ENCODE peak calls at places on chromosomes 6 and 20, in eight cellular contexts. K is endodermal cell; A is stimulated activated CD8-positive, alpha-beta memory T cell treated with anti-CD3 and anti-CD28 coated beads, Interleukin-2, amount 100 ng/mL, for 48 hours; O is nephron progenitor cell; I is NCI-H1417; C is astrocyte of the hippocampus; M is fibroblast of lung; E is T-cell. L is an unnamed sample.

GRCh38 chr6:87660226-87660886 is 41.7 kb downstream of the AKIRIN2 start:
- DNase-seq in K (no peak), A (no peak), O (no peak), I (no peak), C (peak), M (peak), E (no peak), L (peak)

GRCh38 chr6:89977808-89978748 is 83.8 kb downstream of the GJA10 start:
- DNase-seq in K (no peak), A (no peak), O (no peak), I (peak), C (peak), M (peak), E (no peak), L (peak)

GRCh38 chr6:167849846-167850459 is 23.2 kb downstream of the AFDN start:
- DNase-seq in K (peak), A (no peak), O (no peak), I (no peak), C (peak), M (no peak), E (no peak), L (peak)

GRCh38 chr6:26412954-26413353 is 10.9 kb downstream of the BTN3A1 start:
- DNase-seq in K (no peak), A (no peak), O (no peak), I (no peak), C (no peak), M (no peak), E (no peak), L (no peak)

GRCh38 chr20:41145821-41146620 is 8.7 kb downstream of the PLCG1 start:
- DNase-seq in K (no peak), A (no peak), O (no peak), I (no peak), C (no peak), M (no peak), E (no peak), L (peak)

GRCh38 chr6:144036064-144036873 is 28.2 kb upstream of the PLAGL1 start:
- DNase-seq in K (peak), A (no peak), O (no peak), I (no peak), C (no peak), M (peak), E (no peak), L (peak)

GRCh38 chr6:121403981-121404380 is 31.5 kb upstream of the GJA1 start:
- DNase-seq in K (no peak), A (no peak), O (no peak), I (no peak), C (no peak), M (no peak), E (no peak), L (no peak)

GRCh38 chr6:134010400-134010799 is 42.0 kb downstream of the SLC2A12 start:
- DNase-seq in K (no peak), A (no peak), O (no peak), I (no peak), C (no peak), M (no peak), E (no peak), L (no peak)

GRCh38 chr6:63295553-63295952 is 24.2 kb downstream of the LGSN start:
- DNase-seq in K (peak), A (no peak), O (no peak), I (no peak), C (no peak), M (no peak), E (no peak), L (no peak)

GRCh38 chr20:23021941-23022340 is 13.2 kb upstream of the SSTR4 start:
- DNase-seq in K (no peak), A (no peak), O (no peak), I (no peak), C (no peak), M (no peak), E (no peak), L (no peak)

GRCh38 chr6:18270216-18270615 is 5.9 kb upstream of the DEK start:
- DNase-seq in K (no peak), A (no peak), O (no peak), I (no peak), C (no peak), M (no peak), E (no peak), L (no peak)

GRCh38 chr6:108848116-108848868 is at the start of gene ARMC2:
- DNase-seq in K (peak), A (peak), O (peak), I (peak), C (peak), M (peak), E (peak), L (peak)

GRCh38 chr6:56851104-56851503 is 103.8 kb upstream of the BEND6 start:
- DNase-seq in K (peak), A (no peak), O (peak), I (no peak), C (peak), M (peak), E (no peak), L (peak)

GRCh38 chr6:15017251-15017650 is 228.6 kb upstream of the JARID2 start:
- DNase-seq in K (peak), A (no peak), O (peak), I (no peak), C (peak), M (no peak), E (no peak), L (peak)

GRCh38 chr6:15518878-15519277 is 143.9 kb downstream of the DTNBP1 start:
- DNase-seq in K (no peak), A (no peak), O (no peak), I (no peak), C (no peak), M (no peak), E (no peak), L (no peak)